ENCODE peak calls at places on chromosome 18, in five cellular contexts. D is GM23248; K is HT1080; W is HFFc6; Z is naive thymus-derived CD8-positive, alpha-beta T cell. U is an unnamed sample.

GRCh38 chr18:1048048-1048447 is 143.4 kb downstream of the ADCYAP1 start:
- DNase-seq in D (peak), K (peak), W (no peak), Z (no peak), U (no peak)

GRCh38 chr18:47791461-47791860 is 139.0 kb downstream of the SMAD2 start:
- DNase-seq in D (no peak), K (no peak), W (no peak), Z (no peak), U (no peak)

GRCh38 chr18:12247946-12248345 is 6.2 kb upstream of the CIDEA start:
- DNase-seq in D (no peak), K (no peak), W (no peak), Z (no peak), U (no peak)

GRCh38 chr18:35971661-35972196 is 750 bp upstream of the RMP24 start:
- DNase-seq in D (no peak), K (no peak), W (no peak), Z (peak), U (no peak)

GRCh38 chr18:79570266-79571201 is 109.1 kb upstream of the CTDP1 start:
- DNase-seq in D (peak), K (peak), W (no peak), Z (no peak), U (peak)

GRCh38 chr18:9536354-9537152 is 61.2 kb downstream of the RALBP1 start:
- DNase-seq in D (peak), K (peak), W (peak), Z (no peak), U (no peak)

GRCh38 chr18:77866309-77866708 is 616.7 kb downstream of the GALR1 start:
- DNase-seq in D (no peak), K (peak), W (no peak), Z (no peak), U (no peak)

GRCh38 chr18:29060349-29060748 is 883.4 kb upstream of the CDH2 start:
- DNase-seq in D (no peak), K (no peak), W (no peak), Z (no peak), U (no peak)

GRCh38 chr18:56238576-56238975 is 399.8 kb downstream of the TXNL1 start:
- DNase-seq in D (peak), K (no peak), W (no peak), Z (no peak), U (no peak)

GRCh38 chr18:59461171-59461570 is 102.1 kb upstream of the LMAN1 start:
- DNase-seq in D (no peak), K (no peak), W (no peak), Z (no peak), U (no peak)

GRCh38 chr18:58402247-58402646 is 226.6 kb downstream of the ALPK2 start:
- DNase-seq in D (no peak), K (no peak), W (peak), Z (no peak), U (no peak)

GRCh38 chr18:67794512-67794911 is 278.0 kb upstream of the DSEL start:
- DNase-seq in D (peak), K (no peak), W (peak), Z (no peak), U (no peak)

GRCh38 chr18:58135170-58135569 is 91.1 kb downstream of the NEDD4L start:
- DNase-seq in D (peak), K (peak), W (peak), Z (peak), U (no peak)

GRCh38 chr18:1483386-1483785 is 578.7 kb downstream of the ADCYAP1 start:
- DNase-seq in D (no peak), K (peak), W (no peak), Z (no peak), U (no peak)